ENCODE peak calls at places on chromosome 22, in five cellular contexts. One of them, this sample, is unnamed.

GRCh38 chr22:33748714-33749113 is 171.6 kb downstream of the LARGE1 start:
- DNase-seq in erythroblast: no peak
- DNase-seq in HT-29: no peak
- DNase-seq in CD8-positive, alpha-beta T cell: no peak
- DNase-seq in fibroblast of villous mesenchyme: no peak
- DNase-seq in this sample: no peak

GRCh38 chr22:27885977-27886842 is 32.8 kb downstream of the PITPNB start:
- DNase-seq in erythroblast: peak
- DNase-seq in CD8-positive, alpha-beta T cell: peak
- DNase-seq in fibroblast of villous mesenchyme: peak
- DNase-seq in HT-29: peak
- DNase-seq in this sample: peak

GRCh38 chr22:30435674-30436126 is 10.1 kb downstream of the MTFP1 start:
- DNase-seq in fibroblast of villous mesenchyme: no peak
- DNase-seq in HT-29: no peak
- DNase-seq in CD8-positive, alpha-beta T cell: peak
- DNase-seq in erythroblast: peak
- DNase-seq in this sample: no peak

GRCh38 chr22:46502346-46502745 is 35.1 kb downstream of the CELSR1 start:
- DNase-seq in HT-29: no peak
- DNase-seq in CD8-positive, alpha-beta T cell: no peak
- DNase-seq in erythroblast: no peak
- DNase-seq in fibroblast of villous mesenchyme: no peak
- DNase-seq in this sample: no peak

GRCh38 chr22:23774922-23775436 is 2.3 kb downstream of the MMP11 start:
- DNase-seq in fibroblast of villous mesenchyme: peak
- DNase-seq in erythroblast: no peak
- DNase-seq in HT-29: no peak
- DNase-seq in CD8-positive, alpha-beta T cell: no peak
- DNase-seq in this sample: no peak

GRCh38 chr22:37187891-37188761 is at the start of gene C1QTNF6:
- DNase-seq in erythroblast: no peak
- DNase-seq in HT-29: peak
- DNase-seq in CD8-positive, alpha-beta T cell: peak
- DNase-seq in fibroblast of villous mesenchyme: peak
- DNase-seq in this sample: no peak

GRCh38 chr22:37505565-37505964 is 13.7 kb downstream of the CARD10 start:
- DNase-seq in erythroblast: no peak
- DNase-seq in CD8-positive, alpha-beta T cell: no peak
- DNase-seq in fibroblast of villous mesenchyme: no peak
- DNase-seq in HT-29: no peak
- DNase-seq in this sample: no peak

GRCh38 chr22:30298005-30298701 is 8.8 kb upstream of the CASTOR1 start:
- DNase-seq in CD8-positive, alpha-beta T cell: no peak
- DNase-seq in fibroblast of villous mesenchyme: no peak
- DNase-seq in erythroblast: no peak
- DNase-seq in HT-29: peak
- DNase-seq in this sample: no peak

GRCh38 chr22:40463727-40464126 is 93.3 kb downstream of the SGSM3 start:
- DNase-seq in fibroblast of villous mesenchyme: no peak
- DNase-seq in HT-29: no peak
- DNase-seq in erythroblast: no peak
- DNase-seq in CD8-positive, alpha-beta T cell: peak
- DNase-seq in this sample: no peak

GRCh38 chr22:24695958-24696511 is 78.5 kb downstream of the PIWIL3 start:
- DNase-seq in fibroblast of villous mesenchyme: peak
- DNase-seq in HT-29: no peak
- DNase-seq in erythroblast: no peak
- DNase-seq in CD8-positive, alpha-beta T cell: no peak
- DNase-seq in this sample: no peak

GRCh38 chr22:31501738-31502137 is 5.4 kb downstream of the SFI1 start:
- DNase-seq in CD8-positive, alpha-beta T cell: no peak
- DNase-seq in erythroblast: no peak
- DNase-seq in HT-29: no peak
- DNase-seq in fibroblast of villous mesenchyme: no peak
- DNase-seq in this sample: no peak

GRCh38 chr22:26751217-26751616 is 93.8 kb downstream of the MIAT start:
- DNase-seq in HT-29: no peak
- DNase-seq in erythroblast: no peak
- DNase-seq in fibroblast of villous mesenchyme: no peak
- DNase-seq in CD8-positive, alpha-beta T cell: no peak
- DNase-seq in this sample: peak

GRCh38 chr22:33112606-33113005 is 54.4 kb upstream of the SYN3 start:
- DNase-seq in HT-29: no peak
- DNase-seq in fibroblast of villous mesenchyme: no peak
- DNase-seq in CD8-positive, alpha-beta T cell: no peak
- DNase-seq in erythroblast: no peak
- DNase-seq in this sample: no peak

GRCh38 chr22:20008221-20008995 is 8.2 kb downstream of the ARVCF start:
- DNase-seq in erythroblast: peak
- DNase-seq in fibroblast of villous mesenchyme: no peak
- DNase-seq in HT-29: no peak
- DNase-seq in CD8-positive, alpha-beta T cell: peak
- DNase-seq in this sample: no peak

GRCh38 chr22:29096736-29097669 is 24.2 kb downstream of the KREMEN1 start:
- DNase-seq in fibroblast of villous mesenchyme: peak
- DNase-seq in HT-29: peak
- DNase-seq in erythroblast: peak
- DNase-seq in CD8-positive, alpha-beta T cell: no peak
- DNase-seq in this sample: peak

GRCh38 chr22:21865041-21865440 is 2.4 kb downstream of the MAPK1 start:
- DNase-seq in fibroblast of villous mesenchyme: peak
- DNase-seq in HT-29: no peak
- DNase-seq in CD8-positive, alpha-beta T cell: no peak
- DNase-seq in erythroblast: peak
- DNase-seq in this sample: no peak

GRCh38 chr22:50551160-50551752 is 5.6 kb downstream of the KLHDC7B start:
- DNase-seq in CD8-positive, alpha-beta T cell: peak
- DNase-seq in erythroblast: no peak
- DNase-seq in HT-29: no peak
- DNase-seq in fibroblast of villous mesenchyme: peak
- DNase-seq in this sample: no peak

GRCh38 chr22:44191036-44191454 is 10.3 kb downstream of the PARVG start:
- DNase-seq in CD8-positive, alpha-beta T cell: peak
- DNase-seq in erythroblast: no peak
- DNase-seq in fibroblast of villous mesenchyme: no peak
- DNase-seq in HT-29: no peak
- DNase-seq in this sample: no peak

GRCh38 chr22:36850016-36850415 is 10.8 kb upstream of the NCF4 start:
- DNase-seq in CD8-positive, alpha-beta T cell: no peak
- DNase-seq in fibroblast of villous mesenchyme: no peak
- DNase-seq in HT-29: no peak
- DNase-seq in erythroblast: no peak
- DNase-seq in this sample: no peak

GRCh38 chr22:37091986-37092385 is 17.5 kb downstream of the TMPRSS6 start:
- DNase-seq in fibroblast of villous mesenchyme: no peak
- DNase-seq in CD8-positive, alpha-beta T cell: no peak
- DNase-seq in HT-29: no peak
- DNase-seq in erythroblast: no peak
- DNase-seq in this sample: no peak